ENCODE peak calls at places on chromosomes 3 and 15, in seven cellular contexts. W is AG09319, Y is AG09309, G is cardiac fibroblast, R is fibroblast of pulmonary artery, J is tibial artery, H is neural progenitor cell. Z is an unnamed sample.

GRCh38 chr3:65615329-65615728 is 423.4 kb downstream of the MAGI1 start:
- DNase-seq in W (no peak), Y (no peak), G (no peak), R (no peak), J (no peak), H (no peak), Z (no peak)

GRCh38 chr15:37059051-37059450 is 41.3 kb downstream of the MEIS2 start:
- DNase-seq in W (peak), Y (peak), G (peak), R (peak), J (no peak), H (no peak), Z (peak)

GRCh38 chr3:197792019-197792647 is 1.1 kb downstream of the LRCH3 start:
- DNase-seq in W (no peak), Y (no peak), G (peak), R (peak), J (no peak), H (no peak), Z (peak)

GRCh38 chr15:88023956-88024355 is 232.6 kb downstream of the NTRK3 start:
- DNase-seq in W (no peak), Y (no peak), G (no peak), R (no peak), J (no peak), H (peak), Z (no peak)

GRCh38 chr15:40985541-40986330 is 32.5 kb downstream of the CHAC1 start:
- DNase-seq in W (no peak), Y (peak), G (peak), R (peak), J (peak), H (no peak), Z (peak)

GRCh38 chr3:127987309-127987995 is 64.8 kb upstream of the SEC61A1 start:
- DNase-seq in W (no peak), Y (no peak), G (no peak), R (no peak), J (no peak), H (no peak), Z (no peak)

GRCh38 chr3:173897631-173898030 is 500.1 kb downstream of the NLGN1 start:
- DNase-seq in W (no peak), Y (no peak), G (no peak), R (no peak), J (no peak), H (no peak), Z (no peak)

GRCh38 chr15:51401872-51402517 is 60.5 kb downstream of the GLDN start:
- DNase-seq in W (no peak), Y (no peak), G (peak), R (peak), J (no peak), H (peak), Z (peak)

GRCh38 chr3:45187597-45188210 is 38.4 kb downstream of the TMEM158 start:
- DNase-seq in W (no peak), Y (no peak), G (no peak), R (no peak), J (no peak), H (no peak), Z (no peak)

GRCh38 chr3:12135029-12135634 is 23.6 kb downstream of the TIMP4 start:
- DNase-seq in W (peak), Y (no peak), G (peak), R (peak), J (peak), H (peak), Z (peak)

GRCh38 chr3:15948403-15948802 is 150.6 kb upstream of the ANKRD28 start:
- DNase-seq in W (no peak), Y (no peak), G (no peak), R (no peak), J (no peak), H (no peak), Z (peak)

GRCh38 chr3:46538803-46539442 is 27.2 kb downstream of the LRRC2 start:
- DNase-seq in W (no peak), Y (no peak), G (peak), R (peak), J (peak), H (no peak), Z (peak)

GRCh38 chr3:133097214-133097613 is 59.0 kb downstream of the TMEM108 start:
- DNase-seq in W (no peak), Y (no peak), G (peak), R (peak), J (no peak), H (no peak), Z (peak)

GRCh38 chr3:37074178-37074577 is 80.9 kb downstream of the MLH1 start:
- DNase-seq in W (no peak), Y (no peak), G (peak), R (peak), J (no peak), H (no peak), Z (peak)

GRCh38 chr3:159929181-159929893 is 59.3 kb upstream of the IL12A start:
- DNase-seq in W (peak), Y (peak), G (peak), R (peak), J (no peak), H (no peak), Z (peak)

GRCh38 chr15:80003934-80004472 is 33.0 kb upstream of the BCL2A1 start:
- DNase-seq in W (no peak), Y (no peak), G (no peak), R (no peak), J (no peak), H (no peak), Z (no peak)

GRCh38 chr3:129016725-129017530 is 15.8 kb downstream of the EFCC1 start:
- DNase-seq in W (no peak), Y (no peak), G (peak), R (no peak), J (no peak), H (no peak), Z (no peak)

GRCh38 chr3:194561306-194561974 is 71.8 kb downstream of the TMEM44 start:
- DNase-seq in W (no peak), Y (no peak), G (peak), R (peak), J (no peak), H (no peak), Z (peak)

GRCh38 chr15:30649952-30650929 is 24.3 kb downstream of the ARHGAP11B start:
- DNase-seq in W (no peak), Y (no peak), G (peak), R (peak), J (no peak), H (no peak), Z (peak)

GRCh38 chr3:126025116-126025729 is 56.2 kb downstream of the ROPN1B start:
- DNase-seq in W (no peak), Y (no peak), G (no peak), R (no peak), J (no peak), H (no peak), Z (no peak)

GRCh38 chr3:169623971-169624370 is 39.5 kb downstream of the MECOM start:
- DNase-seq in W (no peak), Y (no peak), G (no peak), R (no peak), J (no peak), H (no peak), Z (no peak)

GRCh38 chr3:158936530-158937113 is 134.8 kb downstream of the MFSD1 start:
- DNase-seq in W (no peak), Y (no peak), G (no peak), R (no peak), J (no peak), H (peak), Z (no peak)

GRCh38 chr3:114651555-114651954 is 357.7 kb downstream of the TIGIT start:
- DNase-seq in W (no peak), Y (no peak), G (no peak), R (no peak), J (no peak), H (no peak), Z (no peak)

GRCh38 chr3:126468028-126468891 is 7.4 kb downstream of the ZXDC start:
- DNase-seq in W (no peak), Y (no peak), G (peak), R (peak), J (peak), H (no peak), Z (peak)

GRCh38 chr3:128488995-128489859 is 3.8 kb downstream of the GATA2 start:
- DNase-seq in W (no peak), Y (no peak), G (peak), R (peak), J (peak), H (peak), Z (peak)

GRCh38 chr15:56042982-56043980 is 49.9 kb upstream of the NEDD4 start:
- DNase-seq in W (no peak), Y (no peak), G (peak), R (no peak), J (no peak), H (no peak), Z (no peak)

GRCh38 chr15:68210821-68211655 is 5.9 kb upstream of the CALML4 start:
- DNase-seq in W (peak), Y (no peak), G (peak), R (peak), J (peak), H (peak), Z (peak)

GRCh38 chr3:72303926-72304325 is 519.0 kb upstream of the PROK2 start:
- DNase-seq in W (no peak), Y (no peak), G (no peak), R (peak), J (no peak), H (peak), Z (no peak)

GRCh38 chr15:44584162-44584749 is 47.3 kb downstream of the EIF3J start:
- DNase-seq in W (no peak), Y (no peak), G (peak), R (peak), J (no peak), H (peak), Z (peak)

GRCh38 chr3:57556459-57557087 is 499 bp downstream of the PDE12 start:
- DNase-seq in W (no peak), Y (no peak), G (no peak), R (peak), J (peak), H (no peak), Z (peak)

GRCh38 chr3:187669675-187670504 is at the start of gene SST:
- DNase-seq in W (no peak), Y (no peak), G (peak), R (peak), J (no peak), H (peak), Z (peak)

GRCh38 chr3:114376091-114376490 is 82.3 kb downstream of the TIGIT start:
- DNase-seq in W (no peak), Y (no peak), G (peak), R (peak), J (no peak), H (no peak), Z (peak)

GRCh38 chr15:25439456-25439836 is 622 bp upstream of the UBE3A start:
- DNase-seq in W (no peak), Y (no peak), G (peak), R (peak), J (no peak), H (no peak), Z (peak)

GRCh38 chr3:151724846-151725562 is 8.7 kb upstream of the AADACL2 start:
- DNase-seq in W (peak), Y (no peak), G (peak), R (no peak), J (no peak), H (no peak), Z (peak)

GRCh38 chr15:57114070-57114469 is 195.6 kb downstream of the TCF12 start:
- DNase-seq in W (no peak), Y (no peak), G (peak), R (peak), J (no peak), H (no peak), Z (peak)

GRCh38 chr3:122679085-122679466 is 1.6 kb upstream of the PARP14 start:
- DNase-seq in W (peak), Y (peak), G (peak), R (peak), J (peak), H (peak), Z (peak)

GRCh38 chr3:196694941-196695848 is 16.9 kb downstream of the CEP19 start:
- DNase-seq in W (no peak), Y (no peak), G (no peak), R (no peak), J (no peak), H (no peak), Z (no peak)

GRCh38 chr3:9247361-9248231 is 1.9 kb downstream of the SRGAP3 start:
- DNase-seq in W (no peak), Y (no peak), G (no peak), R (no peak), J (no peak), H (peak), Z (no peak)

GRCh38 chr3:86895202-86895601 is 95.7 kb downstream of the VGLL3 start:
- DNase-seq in W (no peak), Y (no peak), G (peak), R (no peak), J (no peak), H (no peak), Z (no peak)

GRCh38 chr3:140276698-140277097 is 341.7 kb downstream of the CLSTN2 start:
- DNase-seq in W (peak), Y (no peak), G (peak), R (peak), J (no peak), H (peak), Z (peak)
- TF ChIP-seq CTCF in W (peak), Y (peak), G (no peak), R (peak), J (no peak), H (peak), Z (peak)

DNA sequence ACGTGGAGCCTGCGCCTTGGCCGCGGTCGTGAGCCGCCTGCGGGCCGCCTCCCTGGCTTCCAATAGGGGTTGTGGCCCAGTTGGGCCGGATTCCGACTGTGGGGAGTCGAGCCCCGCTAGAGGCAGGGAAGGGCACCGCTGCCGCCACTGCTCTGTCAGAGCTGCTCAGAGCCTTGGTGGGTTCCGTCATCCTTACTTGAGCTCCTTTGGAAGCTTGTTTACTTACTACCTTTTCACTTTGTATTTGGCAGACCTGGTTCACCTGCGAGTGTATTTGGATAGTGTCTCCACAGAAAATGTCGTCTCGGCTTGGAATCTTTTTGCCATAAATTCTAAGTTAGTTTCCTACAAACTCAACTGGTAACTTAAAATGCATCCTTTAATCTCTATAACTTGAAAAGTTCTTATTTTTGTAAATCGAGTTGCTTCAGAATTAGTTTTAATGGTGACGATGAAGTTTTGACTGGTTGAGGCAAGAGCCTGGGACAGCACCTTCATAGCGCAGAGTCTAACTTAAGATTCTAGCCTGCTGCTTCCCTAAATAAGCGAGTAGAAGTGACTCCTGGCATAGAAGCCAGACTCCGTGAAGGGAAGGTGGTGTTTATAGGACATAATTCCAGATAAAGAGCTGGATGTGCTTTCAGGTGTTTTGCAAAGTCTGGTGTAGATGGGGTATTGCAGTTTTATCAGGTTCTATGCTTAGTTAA is 800 bp downstream of the DAG1 start:
- DNase-seq in W (no peak), Y (no peak), G (peak), R (no peak), J (no peak), H (no peak), Z (no peak)
- TF ChIP-seq CTCF in W (no peak), Y (no peak), G (no peak), R (no peak), J (no peak), H (no peak), Z (peak)

GRCh38 chr3:147702499-147702898 is 293.3 kb downstream of the ZIC1 start:
- DNase-seq in W (no peak), Y (no peak), G (peak), R (peak), J (no peak), H (no peak), Z (no peak)

GRCh38 chr3:147699175-147699838 is 290.1 kb downstream of the ZIC1 start:
- DNase-seq in W (peak), Y (peak), G (peak), R (peak), J (no peak), H (no peak), Z (peak)

GRCh38 chr3:147705626-147706025 is 296.5 kb downstream of the ZIC1 start:
- DNase-seq in W (no peak), Y (no peak), G (no peak), R (no peak), J (no peak), H (no peak), Z (no peak)

DNA sequence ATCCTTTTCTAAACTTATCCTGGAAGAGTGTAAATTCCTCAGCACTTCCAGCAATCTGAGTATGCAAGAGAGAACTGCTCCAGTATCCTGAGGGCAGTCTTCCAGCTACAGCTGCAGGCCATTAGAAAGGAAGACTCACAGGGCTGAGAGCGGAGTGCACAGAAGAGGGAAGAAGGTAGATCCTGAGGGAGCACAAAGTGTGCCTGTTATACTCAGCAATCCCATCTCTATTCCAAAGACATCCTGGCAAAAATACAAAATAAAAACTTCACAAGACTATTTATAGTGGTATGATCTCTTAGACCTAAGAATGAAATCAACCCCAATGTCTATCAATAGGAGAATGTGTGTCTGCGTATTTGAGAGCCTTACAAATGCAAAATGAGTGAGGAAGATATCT is 292.0 kb downstream of the ZIC1 start:
- DNase-seq in W (no peak), Y (no peak), G (no peak), R (no peak), J (no peak), H (no peak), Z (peak)
- TF ChIP-seq CTCF in W (no peak), Y (no peak), G (no peak), R (no peak), J (no peak), H (no peak), Z (no peak)

GRCh38 chr15:72117698-72118399 is at the start of gene MYO9A:
- DNase-seq in W (peak), Y (peak), G (peak), R (peak), J (peak), H (peak), Z (peak)
- TF ChIP-seq CTCF in W (no peak), Y (no peak), G (no peak), R (no peak), J (no peak), H (peak), Z (no peak)